ENCODE peak calls at places on chromosome 11, in four cellular contexts. D is NCI-H1092, G is foreskin fibroblast, J is GM04504. V is an unnamed sample.

GRCh38 chr11:120229451-120230424 is 10.2 kb upstream of the POU2F3 start:
- DNase-seq in D (no peak), G (no peak), J (no peak), V (no peak)

GRCh38 chr11:123719452-123719851 is 22.0 kb downstream of the ZNF202 start:
- DNase-seq in D (no peak), G (no peak), J (no peak), V (peak)

GRCh38 chr11:114416441-114416928 is 16.0 kb downstream of the RBM7 start:
- DNase-seq in D (no peak), G (peak), J (no peak), V (no peak)

GRCh38 chr11:256952-257737 is 20.4 kb downstream of the PSMD13 start:
- DNase-seq in D (no peak), G (no peak), J (no peak), V (no peak)

GRCh38 chr11:117410861-117411725 is 83.4 kb downstream of the CEP164 start:
- DNase-seq in D (peak), G (no peak), J (no peak), V (no peak)

GRCh38 chr11:103359221-103359620 is 250.0 kb downstream of the DYNC2H1 start:
- DNase-seq in D (no peak), G (peak), J (no peak), V (no peak)

GRCh38 chr11:67605231-67606011 is 1.3 kb upstream of the NDUFV1 start:
- DNase-seq in D (no peak), G (no peak), J (no peak), V (no peak)

GRCh38 chr11:11860103-11860979 is 18.6 kb downstream of the USP47 start:
- DNase-seq in D (no peak), G (peak), J (no peak), V (no peak)

GRCh38 chr11:22768281-22768680 is 61.3 kb downstream of the SVIP start:
- DNase-seq in D (no peak), G (no peak), J (no peak), V (no peak)